ENCODE peak calls at places on chromosome 3, in seven cellular contexts. O, V, U, Y, I, L and C are unnamed samples.

GRCh38 chr3:193962986-193963683 is 172.8 kb upstream of the HES1 start:
- DNase-seq in O (no peak), V (no peak), U (no peak), Y (no peak), I (no peak), L (no peak), C (no peak)

GRCh38 chr3:111596328-111596727 is 1.2 kb upstream of the ZBED2 start:
- DNase-seq in O (no peak), V (no peak), U (no peak), Y (no peak), I (no peak), L (no peak), C (no peak)

GRCh38 chr3:150352931-150353330 is 55.2 kb upstream of the TSC22D2 start:
- DNase-seq in O (no peak), V (no peak), U (no peak), Y (no peak), I (no peak), L (no peak), C (no peak)

GRCh38 chr3:13279532-13279910 is 140.6 kb downstream of the NUP210 start:
- DNase-seq in O (no peak), V (no peak), U (no peak), Y (no peak), I (no peak), L (no peak), C (no peak)

GRCh38 chr3:191499307-191500125 is 38.6 kb downstream of the PYDC2 start:
- DNase-seq in O (no peak), V (no peak), U (peak), Y (peak), I (peak), L (no peak), C (no peak)

GRCh38 chr3:188788621-188789081 is 383.1 kb upstream of the TPRG1 start:
- DNase-seq in O (no peak), V (no peak), U (peak), Y (no peak), I (peak), L (peak), C (peak)

GRCh38 chr3:10753964-10754363 is 62.1 kb upstream of the SLC6A11 start:
- DNase-seq in O (no peak), V (no peak), U (peak), Y (no peak), I (peak), L (peak), C (peak)

GRCh38 chr3:134597390-134597975 is 53.3 kb downstream of the KY start:
- DNase-seq in O (no peak), V (no peak), U (peak), Y (no peak), I (no peak), L (no peak), C (no peak)

GRCh38 chr3:70861855-70862254 is 549.4 kb upstream of the MDFIC2 start:
- DNase-seq in O (no peak), V (no peak), U (peak), Y (peak), I (peak), L (no peak), C (no peak)

GRCh38 chr3:162138509-162138908 is 641.9 kb downstream of the OTOL1 start:
- DNase-seq in O (no peak), V (no peak), U (no peak), Y (no peak), I (no peak), L (no peak), C (no peak)

GRCh38 chr3:43363621-43364266 is 77.4 kb downstream of the SNRK start:
- DNase-seq in O (no peak), V (no peak), U (peak), Y (no peak), I (peak), L (no peak), C (no peak)

GRCh38 chr3:138898301-138898700 is 48.6 kb downstream of the FOXL2 start:
- DNase-seq in O (no peak), V (no peak), U (peak), Y (no peak), I (peak), L (no peak), C (no peak)

GRCh38 chr3:115436767-115437301 is 186.5 kb upstream of the GAP43 start:
- DNase-seq in O (no peak), V (no peak), U (peak), Y (no peak), I (peak), L (no peak), C (no peak)

GRCh38 chr3:71511446-71511845 is 72.1 kb downstream of the FOXP1 start:
- DNase-seq in O (no peak), V (no peak), U (no peak), Y (no peak), I (no peak), L (no peak), C (no peak)

GRCh38 chr3:46831316-46831715 is 31.9 kb downstream of the MYL3 start:
- DNase-seq in O (no peak), V (no peak), U (no peak), Y (no peak), I (no peak), L (no peak), C (no peak)

GRCh38 chr3:68057637-68058320 is 403.4 kb upstream of the SUCLG2 start:
- DNase-seq in O (no peak), V (no peak), U (no peak), Y (no peak), I (no peak), L (peak), C (no peak)

GRCh38 chr3:15974647-15975046 is 176.9 kb upstream of the ANKRD28 start:
- DNase-seq in O (no peak), V (no peak), U (no peak), Y (no peak), I (no peak), L (no peak), C (peak)

GRCh38 chr3:180142041-180142440 is 105.3 kb upstream of the PEX5L start:
- DNase-seq in O (no peak), V (no peak), U (no peak), Y (no peak), I (peak), L (no peak), C (no peak)

GRCh38 chr3:180138871-180139270 is 102.1 kb upstream of the PEX5L start:
- DNase-seq in O (no peak), V (no peak), U (no peak), Y (no peak), I (no peak), L (no peak), C (no peak)

GRCh38 chr3:180142472-180142871 is 105.7 kb upstream of the PEX5L start:
- DNase-seq in O (no peak), V (no peak), U (no peak), Y (no peak), I (no peak), L (no peak), C (no peak)
- TF ChIP-seq CTCF in O (no peak), V (no peak), U (no peak), Y (no peak), I (no peak), L (no peak), C (no peak)

DNA sequence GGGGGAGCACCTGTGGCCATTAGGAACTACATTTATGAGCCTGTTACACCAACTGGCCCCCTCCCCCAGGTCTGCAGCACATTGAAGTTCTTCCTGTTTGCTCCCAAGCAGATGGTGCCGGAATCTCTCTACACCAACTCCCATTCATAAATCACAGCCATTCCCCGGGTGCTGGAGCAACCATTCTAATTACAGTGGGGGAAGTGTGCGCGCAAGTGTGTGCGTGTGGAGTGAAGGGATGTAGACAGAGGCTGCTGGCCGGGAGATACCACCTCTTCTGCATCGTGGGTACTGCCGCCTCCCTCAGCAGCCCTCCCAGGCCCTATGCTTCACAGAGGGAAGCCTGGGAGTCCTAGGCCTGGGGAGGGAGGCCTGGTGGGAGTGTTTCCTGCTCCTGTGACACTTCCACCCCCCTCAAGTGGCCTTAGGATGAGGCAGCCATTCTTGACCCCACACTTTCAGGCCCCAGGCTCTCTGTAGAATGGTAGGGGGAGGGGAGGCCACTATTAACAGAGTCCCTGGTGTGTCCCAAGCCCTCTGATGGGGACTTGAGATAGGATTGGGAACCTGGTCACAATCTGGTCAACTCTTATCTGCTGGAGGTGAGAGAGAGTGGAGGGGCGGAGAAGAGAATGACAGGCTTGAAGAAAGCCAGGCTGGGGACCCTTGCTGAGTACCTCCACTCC is 69.1 kb downstream of the MAGEF1 start:
- DNase-seq in O (no peak), V (no peak), U (no peak), Y (no peak), I (no peak), L (no peak), C (no peak)
- H3K4me3 ChIP-seq in O (no peak), V (no peak), U (no peak), Y (no peak), I (no peak), L (no peak), C (no peak)

DNA sequence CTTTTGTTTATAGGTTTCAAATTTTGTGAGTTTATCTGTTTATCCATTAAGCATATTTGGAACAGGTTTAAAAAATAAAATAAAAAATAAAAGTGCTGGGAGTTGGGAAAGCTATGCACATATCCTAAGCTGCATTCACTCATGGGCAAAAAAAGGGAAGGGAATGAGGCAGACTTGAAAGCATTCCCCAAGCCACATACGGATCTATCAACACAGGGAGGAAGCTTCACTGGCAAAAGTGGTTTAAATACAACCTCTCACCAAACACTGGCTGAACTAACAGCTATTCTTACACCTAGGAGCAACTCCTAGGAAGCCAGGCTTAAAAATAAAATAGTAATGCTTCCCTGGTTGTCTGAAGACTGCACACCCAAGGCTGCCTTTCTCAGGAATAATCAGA is 101.2 kb downstream of the PCCB start:
- DNase-seq in O (no peak), V (no peak), U (no peak), Y (no peak), I (no peak), L (no peak), C (no peak)
- TF ChIP-seq CTCF in O (no peak), V (no peak), U (no peak), Y (no peak), I (no peak), L (no peak), C (no peak)

GRCh38 chr3:197801801-197802504 is 10.9 kb downstream of the LRCH3 start:
- DNase-seq in O (no peak), V (no peak), U (peak), Y (no peak), I (peak), L (peak), C (peak)
- H3K4me3 ChIP-seq in O (no peak), V (no peak), U (no peak), Y (no peak), I (no peak), L (no peak), C (no peak)

GRCh38 chr3:23835087-23835486 is 29.3 kb downstream of the UBE2E1 start:
- DNase-seq in O (no peak), V (no peak), U (no peak), Y (no peak), I (no peak), L (no peak), C (no peak)

GRCh38 chr3:23835807-23836206 is 30.1 kb downstream of the UBE2E1 start:
- DNase-seq in O (no peak), V (no peak), U (no peak), Y (no peak), I (no peak), L (no peak), C (no peak)

GRCh38 chr3:23836536-23837230 is 30.9 kb downstream of the UBE2E1 start:
- DNase-seq in O (no peak), V (no peak), U (no peak), Y (no peak), I (no peak), L (no peak), C (no peak)

GRCh38 chr3:23832523-23832922 is 26.8 kb downstream of the UBE2E1 start:
- DNase-seq in O (no peak), V (no peak), U (no peak), Y (no peak), I (no peak), L (no peak), C (no peak)

DNA sequence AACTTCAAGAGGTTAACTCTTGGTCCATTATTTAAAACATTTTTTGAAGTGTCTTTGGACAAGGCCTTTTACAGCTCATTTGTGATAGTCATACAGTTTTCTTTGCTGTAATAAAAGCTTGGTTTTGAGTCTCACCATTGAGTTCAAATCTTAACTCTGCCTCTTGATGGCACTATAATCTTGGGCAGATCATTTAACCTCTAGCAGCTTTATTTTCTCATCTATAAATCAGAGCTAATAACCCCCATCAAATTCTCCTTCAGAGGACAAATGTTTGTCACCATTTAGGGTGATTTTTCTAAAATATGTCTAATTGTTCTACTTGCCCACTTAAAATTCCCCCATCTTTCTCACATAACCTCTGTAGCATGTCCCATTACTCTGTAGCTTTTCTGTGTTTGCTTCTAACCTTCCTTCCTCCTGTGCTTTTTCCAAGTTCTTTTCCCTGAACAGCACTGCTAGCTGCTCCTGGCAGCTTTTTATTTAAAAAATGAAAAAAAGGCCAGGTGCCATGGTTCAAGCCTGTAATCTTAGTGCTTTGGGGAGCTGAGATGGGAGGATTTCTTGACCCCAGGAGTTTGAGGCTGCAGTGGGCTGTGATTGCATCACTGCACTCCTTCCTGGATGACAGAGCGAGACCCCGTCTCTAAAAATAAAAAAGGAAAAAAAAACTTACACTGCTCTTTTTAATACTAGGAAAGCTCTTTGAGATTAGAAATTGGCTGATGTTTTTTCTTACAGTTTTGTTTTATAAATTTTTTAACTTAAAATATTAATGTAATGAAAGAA is 28.5 kb downstream of the UBE2E1 start:
- DNase-seq in O (no peak), V (no peak), U (peak), Y (no peak), I (no peak), L (no peak), C (peak)
- TF ChIP-seq CTCF in O (no peak), V (no peak), U (peak), Y (no peak), I (peak), L (peak), C (peak)

DNA sequence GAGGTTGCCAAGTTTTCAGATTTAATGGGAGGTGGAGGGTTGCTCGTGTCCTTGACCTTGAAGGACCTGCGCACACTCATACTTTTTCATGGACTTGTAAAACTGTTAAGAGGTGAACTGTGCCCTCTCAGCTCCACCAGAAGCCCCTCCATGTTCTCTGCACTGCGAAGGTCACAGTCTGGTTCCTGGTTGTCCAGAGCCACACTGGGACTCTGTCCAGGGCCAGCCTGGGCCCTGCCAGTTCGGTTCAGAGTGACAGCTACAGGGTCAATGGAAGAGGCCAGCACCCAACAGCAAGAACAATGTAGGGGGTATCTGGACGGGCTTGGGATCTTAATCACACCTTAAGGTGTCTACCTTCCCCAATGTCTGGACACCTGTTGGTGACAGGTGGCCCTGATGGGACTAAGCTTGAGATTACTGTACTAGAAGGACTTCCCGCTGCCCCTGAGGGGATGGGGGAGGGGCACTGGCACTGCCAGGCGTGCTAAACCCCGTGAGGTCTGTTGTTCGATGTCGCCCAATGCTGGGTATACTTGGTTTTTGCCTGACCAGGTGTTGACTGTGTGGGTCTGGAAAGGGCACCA is 34.7 kb downstream of the GRK7 start:
- DNase-seq in O (no peak), V (no peak), U (no peak), Y (no peak), I (no peak), L (peak), C (no peak)
- H3K4me3 ChIP-seq in O (peak), V (no peak), U (peak), Y (peak), I (peak), L (peak), C (no peak)

GRCh38 chr3:102142379-102143058 is 292.3 kb upstream of the ZPLD1 start:
- DNase-seq in O (no peak), V (no peak), U (peak), Y (no peak), I (no peak), L (no peak), C (no peak)
- TF ChIP-seq CTCF in O (no peak), V (no peak), U (no peak), Y (no peak), I (no peak), L (no peak), C (no peak)

GRCh38 chr3:127337911-127338531 is 50.2 kb upstream of the PRR20G start:
- DNase-seq in O (no peak), V (peak), U (no peak), Y (no peak), I (no peak), L (no peak), C (no peak)
- H3K4me3 ChIP-seq in O (no peak), V (no peak), U (no peak), Y (no peak), I (no peak), L (no peak), C (no peak)